ENCODE peak calls at places on chromosomes 3 and 15, in six cellular contexts. K, T, E, O, A and P are unnamed samples.

GRCh38 chr15:75836953-75837321 is 6.3 kb upstream of the UBE2Q2 start:
- ATAC-seq in A (peak), O (peak), T (peak), K (no peak), E (peak), P (peak)

GRCh38 chr3:5310509-5310908 is 123.0 kb downstream of the EDEM1 start:
- ATAC-seq in O (no peak), E (no peak), T (no peak), K (no peak), A (peak), P (no peak)

GRCh38 chr3:66938338-66938963 is 59.7 kb upstream of the KBTBD8 start:
- ATAC-seq in T (peak), K (peak), E (peak), O (peak), A (peak), P (no peak)

GRCh38 chr3:81394656-81395055 is 366.8 kb downstream of the GBE1 start:
- ATAC-seq in A (no peak), E (no peak), K (no peak), O (no peak), T (no peak), P (no peak)

GRCh38 chr3:146100180-146100579 is 60.8 kb downstream of the PLOD2 start:
- ATAC-seq in E (no peak), A (no peak), K (peak), T (no peak), O (peak), P (no peak)

GRCh38 chr15:90362936-90363212 is 10.8 kb downstream of the ZNF774 start:
- ATAC-seq in A (peak), T (no peak), O (no peak), E (peak), K (no peak), P (peak)

GRCh38 chr3:69005071-69005816 is 8.2 kb downstream of the EOGT start:
- ATAC-seq in O (no peak), A (no peak), E (no peak), K (no peak), T (no peak), P (no peak)

GRCh38 chr15:81032355-81032754 is 31.6 kb downstream of the TLNRD1 start:
- ATAC-seq in T (no peak), O (no peak), K (no peak), A (no peak), E (no peak), P (no peak)

GRCh38 chr3:58193682-58194407 is 16.9 kb downstream of the DNASE1L3 start:
- ATAC-seq in K (peak), A (no peak), E (no peak), T (no peak), O (no peak), P (no peak)

GRCh38 chr15:35719964-35720507 is 174.1 kb upstream of the DPH6 start:
- ATAC-seq in E (no peak), K (no peak), O (no peak), T (no peak), A (no peak), P (no peak)

GRCh38 chr3:7646851-7647250 is 785.9 kb downstream of the GRM7 start:
- ATAC-seq in A (no peak), T (no peak), E (no peak), O (no peak), K (no peak), P (no peak)

GRCh38 chr3:31227152-31227581 is 305.6 kb upstream of the STT3B start:
- ATAC-seq in K (no peak), E (peak), A (no peak), O (no peak), T (peak), P (no peak)

GRCh38 chr15:57421540-57421939 is 45.2 kb downstream of the CGNL1 start:
- ATAC-seq in K (peak), O (no peak), T (peak), E (peak), A (no peak), P (no peak)

GRCh38 chr15:59327942-59328341 is 44.7 kb downstream of the MYO1E start:
- ATAC-seq in T (peak), E (no peak), O (no peak), A (no peak), K (no peak), P (no peak)

GRCh38 chr3:14740983-14741382 is 66.0 kb downstream of the C3orf20 start:
- ATAC-seq in T (no peak), O (no peak), E (no peak), K (no peak), A (no peak), P (no peak)

GRCh38 chr3:182879031-182879611 is 85.8 kb downstream of the ATP11B start:
- ATAC-seq in T (no peak), A (no peak), E (no peak), O (no peak), K (no peak), P (no peak)

GRCh38 chr3:112802338-112802737 is 44.3 kb downstream of the CD200R1L start:
- ATAC-seq in E (no peak), A (no peak), O (no peak), K (no peak), T (no peak), P (no peak)

GRCh38 chr3:127260416-127260815 is 27.4 kb downstream of the PRR20G start:
- ATAC-seq in E (no peak), T (no peak), O (no peak), K (no peak), A (no peak), P (no peak)

GRCh38 chr15:99481831-99482230 is 84.0 kb upstream of the MEF2A start:
- ATAC-seq in T (no peak), O (no peak), A (no peak), E (no peak), K (no peak), P (no peak)

GRCh38 chr3:126315916-126316514 is 41.2 kb downstream of the KLF15 start:
- ATAC-seq in E (peak), A (no peak), T (no peak), O (no peak), K (no peak), P (no peak)

GRCh38 chr3:139006051-139006716 is at the start of gene PRR23A:
- ATAC-seq in A (no peak), O (no peak), K (no peak), T (no peak), E (peak), P (peak)

GRCh38 chr3:148319960-148320359 is 377.7 kb upstream of the AGTR1 start:
- ATAC-seq in T (no peak), E (no peak), A (no peak), O (no peak), K (no peak), P (no peak)

GRCh38 chr15:39140060-39140604 is 440.7 kb upstream of the THBS1 start:
- ATAC-seq in O (peak), K (peak), T (peak), A (peak), E (peak), P (no peak)

GRCh38 chr3:64645236-64645635 is 42.6 kb downstream of the ADAMTS9 start:
- ATAC-seq in E (no peak), O (no peak), T (no peak), K (no peak), A (no peak), P (peak)

GRCh38 chr15:91291673-91292072 is 191.6 kb downstream of the SV2B start:
- ATAC-seq in A (peak), T (peak), O (no peak), E (peak), K (no peak), P (no peak)

GRCh38 chr15:62752687-62753517 is 289.6 kb upstream of the TPM1 start:
- ATAC-seq in O (no peak), E (no peak), A (no peak), K (no peak), T (no peak), P (peak)

GRCh38 chr15:60134609-60135008 is 130.5 kb downstream of the FOXB1 start:
- ATAC-seq in A (no peak), K (no peak), E (no peak), O (peak), T (no peak), P (no peak)

GRCh38 chr15:56765252-56765651 is 31.9 kb upstream of the ZNF280D start:
- ATAC-seq in O (no peak), A (no peak), T (no peak), K (no peak), E (no peak), P (no peak)

GRCh38 chr3:72318504-72319201 is 529.6 kb downstream of the SHQ1 start:
- ATAC-seq in T (no peak), O (no peak), E (no peak), A (peak), K (peak), P (no peak)

GRCh38 chr15:100330221-100330620 is 11.6 kb downstream of the ADAMTS17 start:
- ATAC-seq in K (no peak), E (no peak), T (no peak), A (no peak), O (no peak), P (no peak)

GRCh38 chr3:11034297-11035000 is 41.9 kb downstream of the SLC6A1 start:
- ATAC-seq in A (peak), O (no peak), T (no peak), E (peak), K (no peak), P (no peak)

GRCh38 chr3:122992628-122993570 is 34.7 kb downstream of the SEMA5B start:
- ATAC-seq in O (peak), K (peak), A (no peak), T (no peak), E (peak), P (peak)

GRCh38 chr3:33046521-33046920 is 50.4 kb downstream of the GLB1 start:
- ATAC-seq in O (no peak), A (no peak), E (no peak), K (no peak), T (no peak), P (no peak)

GRCh38 chr3:185586644-185586964 is 509 bp downstream of the SENP2 start:
- ATAC-seq in O (no peak), E (no peak), A (no peak), T (no peak), K (no peak), P (no peak)

GRCh38 chr15:80093854-80094418 is 34.5 kb downstream of the ZFAND6 start:
- ATAC-seq in O (peak), E (peak), A (peak), T (no peak), K (no peak), P (no peak)

GRCh38 chr15:67358812-67359211 is 104.2 kb downstream of the IQCH start:
- ATAC-seq in A (no peak), O (no peak), T (no peak), E (no peak), K (peak), P (no peak)

GRCh38 chr15:66564136-66565041 is 1.4 kb downstream of the LCTL start:
- ATAC-seq in T (no peak), K (peak), A (no peak), O (peak), E (no peak), P (no peak)

GRCh38 chr3:138046084-138046483 is 36.1 kb downstream of the CLDN18 start:
- ATAC-seq in K (no peak), A (no peak), E (no peak), T (no peak), O (no peak), P (no peak)

GRCh38 chr15:70478251-70478990 is 284.9 kb downstream of the UACA start:
- ATAC-seq in A (no peak), E (peak), T (peak), O (no peak), K (no peak), P (no peak)

GRCh38 chr15:67096536-67097294 is 31.3 kb downstream of the SMAD3 start:
- ATAC-seq in O (no peak), T (no peak), K (no peak), A (no peak), E (no peak), P (no peak)

GRCh38 chr3:168260859-168261258 is 165.1 kb upstream of the GOLIM4 start:
- ATAC-seq in E (no peak), T (peak), O (no peak), K (no peak), A (no peak), P (no peak)
- TF ChIP-seq EP300 in E (no peak), T (no peak), O (no peak), K (no peak), A (no peak), P (no peak)

DNA sequence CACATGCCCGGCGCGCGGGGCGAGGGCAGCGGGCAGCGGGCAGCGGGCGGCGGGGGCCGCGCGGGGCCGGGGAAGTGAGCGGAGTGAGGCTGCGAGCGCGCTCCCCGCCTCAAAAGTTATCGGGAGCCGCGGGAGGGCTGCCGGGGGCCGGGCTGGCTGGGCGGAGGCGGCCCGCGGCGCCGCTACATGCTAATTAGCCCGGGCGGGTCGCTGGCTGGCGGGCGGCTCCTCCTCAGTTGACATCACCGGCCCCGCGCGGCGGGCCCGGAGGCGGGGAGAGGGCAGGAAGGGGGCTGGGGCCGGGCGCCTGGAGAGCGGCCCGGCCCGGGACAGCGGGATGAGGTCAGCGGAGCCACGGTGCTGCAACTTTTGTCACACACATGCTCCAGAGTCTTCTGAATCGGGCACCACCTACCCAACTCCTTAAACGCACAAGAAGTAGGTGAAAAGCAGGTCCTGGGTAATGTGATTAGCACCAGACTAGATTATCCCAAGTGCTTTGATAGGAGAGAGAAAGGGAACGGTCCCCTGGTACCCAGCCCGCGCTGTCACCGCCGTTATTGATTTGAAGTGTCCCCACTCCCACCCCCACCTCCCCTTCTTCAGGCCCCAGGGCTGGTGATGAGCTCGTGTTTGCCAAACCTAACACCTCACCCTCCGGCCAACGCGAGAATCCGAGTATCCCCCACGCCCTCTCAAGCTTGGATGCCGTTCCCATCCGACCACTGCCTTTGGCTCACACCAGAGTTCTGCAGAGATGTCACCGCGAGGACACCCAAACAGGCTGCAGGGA is at the start of gene HEG1:
- ATAC-seq in T (peak), K (peak), O (peak), A (peak), E (peak), P (peak)
- TF ChIP-seq POLR2A in T (peak), K (peak), O (no peak), A (no peak), E (peak), P (peak)

GRCh38 chr15:42577514-42578031 is 2.2 kb downstream of the STARD9 start:
- ATAC-seq in A (no peak), T (no peak), K (no peak), O (no peak), E (no peak), P (no peak)

GRCh38 chr15:42578984-42579537 is 3.7 kb downstream of the STARD9 start:
- ATAC-seq in O (no peak), T (no peak), E (no peak), K (no peak), A (no peak), P (no peak)

GRCh38 chr15:42584031-42584765 is 8.8 kb downstream of the STARD9 start:
- ATAC-seq in K (no peak), O (no peak), A (peak), E (no peak), T (no peak), P (no peak)

GRCh38 chr15:42582569-42583235 is 7.3 kb downstream of the STARD9 start:
- ATAC-seq in K (no peak), E (no peak), T (no peak), A (no peak), O (no peak), P (no peak)

DNA sequence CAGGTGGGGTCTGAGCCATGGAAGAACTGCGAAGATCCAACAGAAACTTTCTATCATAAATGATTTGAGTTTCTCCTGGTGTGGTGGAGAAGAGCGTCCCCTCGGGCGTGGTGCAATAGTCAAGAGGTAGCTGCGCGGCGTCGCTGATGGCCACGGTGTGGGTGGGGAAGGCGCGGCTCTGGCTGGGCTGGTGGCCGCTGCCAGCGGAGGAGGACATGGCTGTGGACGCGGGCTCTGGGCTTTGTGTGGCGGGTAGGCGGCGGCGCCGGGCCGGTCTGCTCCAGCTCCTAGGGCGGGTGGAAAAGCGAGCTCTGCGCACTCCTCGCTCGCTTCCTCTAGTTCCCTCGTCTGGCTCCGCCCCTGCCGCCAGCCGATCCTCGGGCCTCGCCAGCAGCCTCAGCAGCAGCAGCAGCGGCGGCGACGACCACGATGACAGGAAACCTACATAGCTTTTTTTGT is 5.9 kb downstream of the STARD9 start:
- ATAC-seq in O (peak), K (peak), A (peak), E (peak), T (peak), P (peak)
- H3K4me3 ChIP-seq in O (peak), K (peak), A (peak), E (peak), T (peak), P (peak)

GRCh38 chr3:403826-404225 is 207.3 kb downstream of the CHL1 start:
- ATAC-seq in K (no peak), T (no peak), A (no peak), E (no peak), O (no peak), P (no peak)
- TF ChIP-seq EP300 in K (no peak), T (no peak), A (no peak), E (no peak), O (no peak), P (no peak)

DNA sequence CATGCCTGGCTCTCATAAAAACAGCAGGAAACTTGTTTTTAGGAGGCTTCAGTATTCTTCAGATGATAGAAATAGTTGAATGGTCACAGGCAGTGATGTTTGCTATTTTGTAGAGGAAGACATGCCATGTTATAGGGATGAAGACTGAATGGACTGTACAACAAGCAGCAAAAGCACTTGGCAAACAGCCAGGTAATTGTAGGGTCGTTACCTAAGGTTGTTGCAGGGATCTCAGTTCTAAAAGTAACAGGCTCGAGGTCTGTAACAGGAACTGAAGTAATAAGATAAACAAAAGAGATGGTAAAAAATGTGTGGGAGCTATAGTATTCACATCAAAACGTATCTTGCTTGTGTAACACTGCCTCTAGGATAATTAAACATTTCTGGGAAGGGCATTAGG is 116.3 kb downstream of the TFG start:
- ATAC-seq in K (no peak), E (no peak), O (no peak), A (no peak), T (no peak), P (no peak)
- TF ChIP-seq POLR2A in K (no peak), E (no peak), O (no peak), A (no peak), T (no peak), P (no peak)

DNA sequence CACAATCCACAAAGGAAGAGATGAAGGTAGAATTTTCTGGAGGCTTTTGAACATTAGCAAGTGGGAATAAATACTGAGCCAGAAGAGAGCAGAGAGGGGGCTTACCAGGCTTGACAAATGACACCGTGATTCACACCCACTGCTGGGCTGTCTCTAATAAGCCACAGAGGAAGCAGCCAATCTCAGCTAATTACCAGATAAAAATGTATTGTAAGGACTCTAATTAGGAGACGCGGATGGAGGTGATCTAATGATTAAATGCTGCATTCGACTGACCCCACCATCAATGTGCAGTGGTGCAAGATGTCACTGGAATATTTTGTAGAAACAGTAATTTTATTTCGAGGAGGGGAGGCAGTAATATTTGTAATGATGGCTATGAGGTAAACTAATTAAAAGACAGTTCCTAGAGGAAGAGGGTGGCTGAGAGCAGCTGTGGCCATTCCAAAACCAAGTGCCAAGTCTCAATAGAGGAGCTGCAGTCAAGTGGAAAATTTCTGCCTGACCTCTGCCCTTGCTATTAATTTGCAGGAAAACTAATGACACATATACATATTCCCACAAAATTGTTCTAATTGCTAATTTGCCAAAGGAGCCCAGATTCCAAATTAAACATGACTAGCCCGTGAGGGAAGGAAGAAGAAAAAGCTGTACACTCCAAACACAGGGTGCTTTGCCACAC is 602.1 kb downstream of the FOXP1 start:
- ATAC-seq in A (no peak), O (no peak), T (no peak), E (no peak), K (no peak), P (no peak)
- H3K4me3 ChIP-seq in A (no peak), O (no peak), T (no peak), E (no peak), K (no peak), P (no peak)

DNA sequence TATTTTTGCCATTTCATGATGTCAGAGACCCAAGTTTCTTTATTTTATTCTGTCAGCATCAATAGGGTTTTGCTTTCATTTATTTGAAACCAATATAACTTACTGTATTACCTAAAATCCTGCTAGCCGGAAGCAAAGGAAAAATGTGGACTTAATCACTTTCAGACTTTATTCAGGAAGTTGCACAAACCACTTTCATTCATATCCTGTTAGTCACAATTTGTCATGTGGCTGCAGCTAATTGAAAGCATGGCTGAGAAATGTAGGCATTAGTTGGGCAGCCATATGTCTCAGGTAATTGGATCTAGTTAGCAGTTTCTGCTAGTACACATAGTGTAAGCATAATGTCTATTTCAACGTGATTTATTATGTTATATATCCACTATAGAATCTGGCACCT is 462.3 kb upstream of the SGO1 start:
- ATAC-seq in K (no peak), T (no peak), E (no peak), O (no peak), A (no peak), P (no peak)
- TF ChIP-seq EP300 in K (no peak), T (no peak), E (no peak), O (no peak), A (no peak), P (no peak)